ENCODE peak calls at places on chromosomes 2 and 18, in four cellular contexts. J is AG04450; P is CD8-positive, alpha-beta memory T cell; Q is neural progenitor cell. S is an unnamed sample.

GRCh38 chr2:71897145-71897495 is 250.5 kb downstream of the CYP26B1 start:
- DNase-seq in J (no peak), P (no peak), Q (no peak), S (no peak)

GRCh38 chr2:114281188-114281587 is 161.3 kb upstream of the DPP10 start:
- DNase-seq in J (no peak), P (no peak), Q (no peak), S (no peak)

GRCh38 chr2:88055049-88055435 is 541 bp downstream of the KRCC1 start:
- DNase-seq in J (no peak), P (no peak), Q (no peak), S (no peak)

GRCh38 chr2:239578381-239578780 is 177.6 kb upstream of the HDAC4 start:
- DNase-seq in J (no peak), P (no peak), Q (no peak), S (no peak)

GRCh38 chr2:24577481-24577880 is 86.4 kb downstream of the NCOA1 start:
- DNase-seq in J (no peak), P (no peak), Q (no peak), S (no peak)

GRCh38 chr2:121356058-121356640 is 71.1 kb upstream of the TFCP2L1 start:
- DNase-seq in J (no peak), P (no peak), Q (peak; percentile 82), S (peak; percentile 57)

GRCh38 chr18:45565280-45565970 is 49.9 kb upstream of the SLC14A2 start:
- DNase-seq in J (no peak), P (no peak), Q (no peak), S (peak; percentile 73)

GRCh38 chr2:198098918-198099317 is 294.5 kb downstream of the PLCL1 start:
- DNase-seq in J (no peak), P (no peak), Q (peak; percentile 67), S (peak; percentile 1)

GRCh38 chr2:160533482-160533881 is 39.9 kb upstream of the RBMS1 start:
- DNase-seq in J (no peak), P (no peak), Q (no peak), S (no peak)

GRCh38 chr2:135893374-135893794 is 17.1 kb upstream of the MCM6 start:
- DNase-seq in J (no peak), P (no peak), Q (no peak), S (no peak)

GRCh38 chr2:172196768-172197322 is 94.1 kb upstream of the DLX2 start:
- DNase-seq in J (no peak), P (no peak), Q (no peak), S (peak; percentile 100)

GRCh38 chr18:76356666-76357065 is 138.4 kb downstream of the ZNF516 start:
- DNase-seq in J (no peak), P (no peak), Q (no peak), S (no peak)

GRCh38 chr2:43648979-43649701 is 12.1 kb downstream of the PLEKHH2 start:
- DNase-seq in J (peak; percentile 21), P (no peak), Q (no peak), S (no peak)

GRCh38 chr2:176268976-176269318 is 295 bp upstream of the MTX2 start:
- DNase-seq in J (no peak), P (no peak), Q (no peak), S (no peak)

GRCh38 chr2:207791579-207792243 is 22.0 kb upstream of the FZD5 start:
- DNase-seq in J (no peak), P (no peak), Q (no peak), S (peak; percentile 56)

GRCh38 chr18:78771496-78772368 is 207.9 kb upstream of the SALL3 start:
- DNase-seq in J (no peak), P (no peak), Q (no peak), S (no peak)

GRCh38 chr2:180622122-180622918 is 358.1 kb upstream of the UBE2E3 start:
- DNase-seq in J (no peak), P (no peak), Q (no peak), S (peak; percentile 21)

GRCh38 chr18:79951545-79952456 is at the start of gene SLC66A2:
- DNase-seq in J (peak; percentile 47), P (peak; percentile 95), Q (peak; percentile 91), S (peak; percentile 83)

GRCh38 chr2:112481528-112482228 is at the start of gene TTL:
- DNase-seq in J (no peak), P (peak; percentile 75), Q (peak; percentile 91), S (peak; percentile 70)

GRCh38 chr18:48934708-48935432 is 15.9 kb downstream of the SMAD7 start:
- DNase-seq in J (no peak), P (no peak), Q (no peak), S (no peak)

GRCh38 chr2:173963323-173963816 is 1.8 kb downstream of the SP3 start:
- DNase-seq in J (no peak), P (peak; percentile 52), Q (no peak), S (peak; percentile 69)

GRCh38 chr2:217625475-217626245 is 377.1 kb downstream of the TNS1 start:
- DNase-seq in J (peak; percentile 26), P (no peak), Q (no peak), S (no peak)

GRCh38 chr2:39362595-39362994 is 74.5 kb downstream of the MAP4K3 start:
- DNase-seq in J (no peak), P (no peak), Q (no peak), S (no peak)
- H3K9me3 ChIP-seq in J (peaks cover 22% of the 10 kb centered on the region), P (peaks cover 10% of the 10 kb centered on the region), Q (peaks cover 30% of the 10 kb centered on the region), S (peaks cover 25% of the 10 kb centered on the region)

GRCh38 chr2:147904051-147904450 is 59.2 kb downstream of the ACVR2A start:
- DNase-seq in J (no peak), P (no peak), Q (no peak), S (peak; percentile 35)
- H3K9me3 ChIP-seq in J (no peaks in the 10 kb centered on the region), P (no peaks in the 10 kb centered on the region), Q (no peaks in the 10 kb centered on the region), S (no peaks in the 10 kb centered on the region)

GRCh38 chr2:179191110-179191509 is 73.5 kb downstream of the SESTD1 start:
- DNase-seq in J (no peak), P (no peak), Q (no peak), S (no peak)

GRCh38 chr2:179195146-179195545 is 69.5 kb downstream of the SESTD1 start:
- DNase-seq in J (no peak), P (no peak), Q (no peak), S (no peak)

GRCh38 chr2:179193759-179194394 is 70.8 kb downstream of the SESTD1 start:
- DNase-seq in J (no peak), P (no peak), Q (no peak), S (no peak)
- H3K9me3 ChIP-seq in J (peaks cover 5% of the 10 kb centered on the region), P (no peaks in the 10 kb centered on the region), Q (peaks cover 18% of the 10 kb centered on the region), S (peaks cover 3% of the 10 kb centered on the region)

GRCh38 chr2:5868891-5869400 is 176.8 kb downstream of the SOX11 start:
- DNase-seq in J (no peak), P (no peak), Q (no peak), S (no peak)

GRCh38 chr2:5867045-5867444 is 174.9 kb downstream of the SOX11 start:
- DNase-seq in J (no peak), P (no peak), Q (no peak), S (no peak)

DNA sequence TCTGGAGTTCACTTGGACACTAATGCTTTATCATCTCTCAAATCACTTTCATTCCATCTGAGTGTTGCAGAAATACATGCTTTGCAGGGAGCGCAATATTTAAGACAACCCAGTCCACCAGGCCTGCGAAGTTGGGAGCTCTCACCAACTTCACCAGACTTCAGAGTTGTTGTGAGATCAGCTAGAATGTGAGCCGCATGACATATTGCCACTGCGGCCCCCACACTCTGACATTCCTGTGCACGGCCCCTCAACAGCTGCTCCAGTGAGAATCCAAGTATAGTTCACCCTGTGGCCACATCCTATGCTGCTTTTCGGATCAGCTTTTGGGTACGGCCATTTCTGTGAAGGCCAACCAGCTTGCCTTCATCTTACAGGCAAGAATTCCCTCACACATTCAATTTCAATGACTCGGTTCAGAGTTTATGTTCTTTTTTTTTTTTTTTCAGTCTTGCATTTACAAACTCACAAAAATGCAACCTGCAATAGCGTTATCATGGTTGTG is 177.7 kb downstream of the SOX11 start:
- DNase-seq in J (no peak), P (no peak), Q (no peak), S (no peak)
- H3K9me3 ChIP-seq in J (no peaks in the 10 kb centered on the region), P (no peaks in the 10 kb centered on the region), Q (no peaks in the 10 kb centered on the region), S (peaks cover 32% of the 10 kb centered on the region)

GRCh38 chr2:51880153-51880552 is 848.2 kb upstream of the NRXN1 start:
- DNase-seq in J (no peak), P (no peak), Q (no peak), S (no peak)
- H3K9me3 ChIP-seq in J (peaks cover 6% of the 10 kb centered on the region), P (no peaks in the 10 kb centered on the region), Q (no peaks in the 10 kb centered on the region), S (no peaks in the 10 kb centered on the region)

DNA sequence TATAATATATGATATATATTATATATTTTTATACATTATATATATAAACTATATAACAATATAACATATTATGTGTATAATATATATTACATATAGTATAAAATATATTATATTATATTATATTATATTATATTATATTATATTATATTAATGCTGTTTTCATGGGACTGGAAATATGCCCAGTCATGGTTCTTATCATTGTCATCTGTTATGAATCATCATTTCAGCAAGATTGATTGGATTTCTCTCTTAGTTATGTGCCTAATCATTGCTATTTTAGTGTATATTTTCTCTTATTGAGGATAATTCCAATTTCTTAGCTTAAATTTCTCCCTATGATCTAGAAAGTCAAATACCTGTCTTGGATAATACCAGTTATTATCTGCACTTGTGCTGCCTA is 617.8 kb downstream of the TRIB2 start:
- DNase-seq in J (no peak), P (no peak), Q (no peak), S (no peak)
- H3K9me3 ChIP-seq in J (no peaks in the 10 kb centered on the region), P (no peaks in the 10 kb centered on the region), Q (peaks cover 20% of the 10 kb centered on the region), S (no peaks in the 10 kb centered on the region)

DNA sequence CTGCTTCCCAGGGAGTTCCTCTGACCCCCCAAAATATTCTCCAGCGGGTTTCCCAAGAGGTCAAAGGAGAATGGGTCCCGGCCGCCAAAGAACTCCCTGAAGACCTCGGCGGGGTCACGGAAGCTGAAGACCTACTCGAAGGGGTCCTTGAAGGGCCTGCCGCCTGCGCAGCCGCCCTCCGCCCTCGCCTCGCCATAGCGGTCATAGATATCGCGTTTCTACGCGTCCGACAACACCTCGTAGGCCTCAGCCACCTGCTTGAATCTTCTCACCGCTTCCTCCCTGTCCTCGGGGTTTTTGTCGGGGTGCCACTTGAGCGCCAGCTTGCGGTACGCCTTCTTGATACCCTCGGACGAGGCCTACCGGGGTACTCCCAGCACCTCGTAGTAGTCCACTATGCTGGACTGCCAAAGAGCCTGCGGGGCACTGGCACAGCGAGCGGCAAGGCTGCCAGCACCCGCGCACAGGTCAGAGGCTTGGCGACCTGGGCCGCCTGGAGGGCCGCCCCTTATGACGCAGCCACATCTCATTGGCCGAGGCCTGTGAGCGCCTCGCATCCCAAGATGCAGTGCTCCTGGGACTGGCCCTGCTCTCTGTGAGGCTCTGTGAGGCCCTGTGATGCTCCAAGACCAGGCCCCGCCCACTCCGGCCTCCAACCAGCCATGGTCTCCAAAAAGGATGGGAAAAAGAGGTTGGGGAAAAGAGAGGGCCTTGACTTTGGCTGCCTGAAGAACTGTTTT is 5.0 kb upstream of the UGT1A1 start:
- DNase-seq in J (no peak), P (no peak), Q (no peak), S (no peak)
- H3K9me3 ChIP-seq in J (peaks cover 13% of the 10 kb centered on the region), P (no peaks in the 10 kb centered on the region), Q (no peaks in the 10 kb centered on the region), S (peaks cover 6% of the 10 kb centered on the region)

DNA sequence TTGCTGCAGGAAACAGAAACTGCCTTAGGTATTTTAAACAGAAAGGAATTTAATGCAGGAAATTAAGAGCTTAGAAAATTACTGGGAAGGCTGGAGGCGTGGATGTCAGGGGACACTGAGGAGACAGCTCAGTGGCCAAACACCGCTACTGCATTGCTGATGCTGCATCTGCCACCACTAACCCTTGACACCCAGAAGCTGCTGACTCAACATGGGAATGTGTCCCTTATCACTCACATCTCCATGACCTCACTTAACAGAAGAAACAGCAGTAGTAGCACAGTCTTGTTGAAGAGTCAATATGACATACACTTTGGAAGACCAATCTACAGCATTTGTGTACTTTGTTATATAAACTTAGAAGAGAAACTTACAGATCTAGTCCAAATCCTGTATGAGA is 906.1 kb downstream of the SLC4A3 start:
- DNase-seq in J (no peak), P (no peak), Q (peak; percentile 17), S (peak; percentile 63)
- H3K9me3 ChIP-seq in J (peaks cover 4% of the 10 kb centered on the region), P (no peaks in the 10 kb centered on the region), Q (peaks cover 5% of the 10 kb centered on the region), S (peaks cover 3% of the 10 kb centered on the region)